ENCODE peak calls at places on chromosomes 1 and 21, in five cellular contexts. S is fibroblast of mammary gland; M is stimulated activated CD8-positive, alpha-beta memory T cell treated with anti-CD3 and anti-CD28 coated beads, Interleukin-7, amount 100 ng/mL, for 1 hour; W is GM10248; A is left ventricle myocardium inferior. J is an unnamed sample.

GRCh38 chr1:29500651-29501050 is 264.3 kb downstream of the PTPRU start:
- DNase-seq in S (no peak), M (no peak), W (no peak), A (no peak), J (no peak)

GRCh38 chr1:112058815-112059450 is 69.5 kb upstream of the KCND3 start:
- DNase-seq in S (no peak), M (no peak), W (no peak), A (no peak), J (no peak)

GRCh38 chr1:162905759-162906158 is 44.8 kb upstream of the CCDC190 start:
- DNase-seq in S (peak), M (no peak), W (no peak), A (no peak), J (peak)

GRCh38 chr1:169112241-169112640 is 5.8 kb downstream of the ATP1B1 start:
- DNase-seq in S (no peak), M (no peak), W (no peak), A (no peak), J (no peak)

GRCh38 chr1:242890211-242890741 is 364.8 kb downstream of the CEP170 start:
- DNase-seq in S (no peak), M (no peak), W (no peak), A (no peak), J (no peak)

GRCh38 chr1:156920233-156921052 is at the start of gene LRRC71:
- DNase-seq in S (peak), M (peak), W (peak), A (peak), J (no peak)

GRCh38 chr1:36257375-36257767 is 33.1 kb downstream of the THRAP3 start:
- DNase-seq in S (no peak), M (no peak), W (peak), A (no peak), J (no peak)

GRCh38 chr21:44078411-44078981 is 28.7 kb upstream of the PWP2 start:
- DNase-seq in S (no peak), M (no peak), W (no peak), A (no peak), J (no peak)

GRCh38 chr1:111201275-111202090 is 1.0 kb upstream of the DENND2D start:
- DNase-seq in S (no peak), M (no peak), W (no peak), A (no peak), J (no peak)

GRCh38 chr1:110714419-110715107 is 39.8 kb upstream of the KCNA3 start:
- DNase-seq in S (no peak), M (no peak), W (no peak), A (no peak), J (no peak)

GRCh38 chr1:244048566-244049141 is 2.4 kb upstream of the ZBTB18 start:
- DNase-seq in S (no peak), M (no peak), W (no peak), A (no peak), J (no peak)

GRCh38 chr1:182381962-182382819 is 9.4 kb downstream of the GLUL start:
- DNase-seq in S (no peak), M (no peak), W (no peak), A (no peak), J (no peak)